ENCODE peak calls at places on chromosomes 5 and 9, in six cellular contexts. A, M, Q, Z, B and G are unnamed samples.

GRCh38 chr9:16640649-16641048 is 229.8 kb downstream of the BNC2 start:
- DNase-seq in A (no peak), M (no peak), Q (no peak), Z (no peak), B (no peak), G (no peak)

GRCh38 chr5:23877847-23878246 is 370.4 kb downstream of the PRDM9 start:
- DNase-seq in A (no peak), M (no peak), Q (no peak), Z (no peak), B (no peak), G (no peak)

GRCh38 chr9:79570449-79571308 is 1.1 kb upstream of the TLE4 start:
- DNase-seq in A (no peak), M (peak; percentile 29), Q (peak; percentile 46), Z (peak; percentile 49), B (peak; percentile 41), G (no peak)

GRCh38 chr9:137000177-137000930 is 4.0 kb upstream of the CLIC3 start:
- DNase-seq in A (no peak), M (no peak), Q (no peak), Z (peak; percentile 26), B (no peak), G (peak; percentile 36)

GRCh38 chr9:38008168-38009034 is 60.6 kb downstream of the SHB start:
- DNase-seq in A (peak; percentile 88), M (no peak), Q (no peak), Z (peak; percentile 30), B (peak; percentile 38), G (peak; percentile 27)

GRCh38 chr5:67875637-67876036 is 339.9 kb upstream of the PIK3R1 start:
- DNase-seq in A (no peak), M (no peak), Q (no peak), Z (no peak), B (no peak), G (no peak)

GRCh38 chr9:76027426-76027825 is 137.0 kb downstream of the PCSK5 start:
- DNase-seq in A (no peak), M (no peak), Q (no peak), Z (no peak), B (no peak), G (no peak)

GRCh38 chr9:91422832-91423711 is 560 bp downstream of the NFIL3 start:
- DNase-seq in A (peak; percentile 31), M (peak; percentile 57), Q (peak; percentile 10), Z (no peak), B (peak; percentile 25), G (no peak)

GRCh38 chr9:90057361-90057760 is 452.5 kb downstream of the GADD45G start:
- DNase-seq in A (no peak), M (no peak), Q (no peak), Z (no peak), B (no peak), G (no peak)